ENCODE peak calls at places on chromosomes 6 and 20, in five cellular contexts. G, O, M, Y and D are unnamed samples.

GRCh38 chr6:328184-328670 is 35.9 kb downstream of the DUSP22 start:
- DNase-seq in G (no peak), O (no peak), M (peak), Y (no peak), D (no peak)

GRCh38 chr6:55895972-55896371 is 20.6 kb upstream of the BMP5 start:
- DNase-seq in G (no peak), O (no peak), M (no peak), Y (no peak), D (no peak)

GRCh38 chr6:158706369-158706982 is 56.6 kb downstream of the SYTL3 start:
- DNase-seq in G (peak), O (no peak), M (no peak), Y (no peak), D (peak)

GRCh38 chr20:57618091-57618765 is 2.0 kb downstream of the ZBP1 start:
- DNase-seq in G (no peak), O (no peak), M (no peak), Y (no peak), D (no peak)

GRCh38 chr20:58790440-58790839 is 60.3 kb downstream of the GNAS-AS1 start:
- DNase-seq in G (no peak), O (no peak), M (no peak), Y (no peak), D (peak)

GRCh38 chr6:5208039-5208438 is 52.7 kb downstream of the LYRM4 start:
- DNase-seq in G (no peak), O (no peak), M (peak), Y (no peak), D (no peak)

GRCh38 chr6:91462236-91462635 is 875.4 kb upstream of the MAP3K7 start:
- DNase-seq in G (no peak), O (no peak), M (no peak), Y (no peak), D (no peak)

GRCh38 chr6:30615219-30615957 is 1.7 kb downstream of the PPP1R10 start:
- DNase-seq in G (peak), O (no peak), M (no peak), Y (no peak), D (peak)

GRCh38 chr20:61882716-61883615 is 182.7 kb downstream of the TAF4 start:
- DNase-seq in G (no peak), O (no peak), M (no peak), Y (no peak), D (no peak)

GRCh38 chr6:49978332-49979226 is 9.2 kb upstream of the DEFB113 start:
- DNase-seq in G (no peak), O (no peak), M (no peak), Y (no peak), D (no peak)

GRCh38 chr6:47078991-47079390 is 36.9 kb upstream of the ADGRF1 start:
- DNase-seq in G (no peak), O (no peak), M (no peak), Y (no peak), D (no peak)